ENCODE peak calls at places on chromosome 7, in eight cellular contexts. One of them, this sample, is unnamed.

GRCh38 chr7:503046-503574 is 16.5 kb downstream of the PDGFA start:
- DNase-seq in HCT116: no peak
- DNase-seq in MM.1S: no peak
- DNase-seq in GM23338: no peak
- DNase-seq in kidney epithelial cell: no peak
- DNase-seq in cardiac muscle cell: no peak
- DNase-seq in stomach: no peak
- DNase-seq in OCI-LY7: no peak
- DNase-seq in this sample: peak; percentile 30

GRCh38 chr7:88361357-88361756 is 54.7 kb upstream of the STEAP4 start:
- DNase-seq in MM.1S: no peak
- DNase-seq in HCT116: no peak
- DNase-seq in OCI-LY7: no peak
- DNase-seq in stomach: no peak
- DNase-seq in GM23338: peak; percentile 8
- DNase-seq in kidney epithelial cell: peak; percentile 47
- DNase-seq in cardiac muscle cell: no peak
- DNase-seq in this sample: no peak

GRCh38 chr7:126163647-126164046 is 1089.1 kb downstream of the GRM8 start:
- DNase-seq in OCI-LY7: no peak
- DNase-seq in kidney epithelial cell: no peak
- DNase-seq in HCT116: no peak
- DNase-seq in stomach: no peak
- DNase-seq in cardiac muscle cell: no peak
- DNase-seq in GM23338: no peak
- DNase-seq in MM.1S: no peak
- DNase-seq in this sample: no peak

GRCh38 chr7:30255096-30255769 is 29.2 kb upstream of the ZNRF2 start:
- DNase-seq in stomach: no peak
- DNase-seq in GM23338: no peak
- DNase-seq in kidney epithelial cell: no peak
- DNase-seq in HCT116: no peak
- DNase-seq in MM.1S: no peak
- DNase-seq in cardiac muscle cell: no peak
- DNase-seq in OCI-LY7: no peak
- DNase-seq in this sample: no peak

GRCh38 chr7:18221377-18222290 is 194.0 kb upstream of the PRPS1L1 start:
- DNase-seq in MM.1S: no peak
- DNase-seq in HCT116: no peak
- DNase-seq in stomach: no peak
- DNase-seq in kidney epithelial cell: no peak
- DNase-seq in OCI-LY7: no peak
- DNase-seq in cardiac muscle cell: peak; percentile 75
- DNase-seq in GM23338: no peak
- DNase-seq in this sample: no peak

GRCh38 chr7:13742719-13743640 is 246.5 kb downstream of the ETV1 start:
- DNase-seq in cardiac muscle cell: peak; percentile 72
- DNase-seq in stomach: peak; percentile 30
- DNase-seq in kidney epithelial cell: peak; percentile 1
- DNase-seq in GM23338: peak; percentile 51
- DNase-seq in MM.1S: peak; percentile 30
- DNase-seq in HCT116: peak; percentile 39
- DNase-seq in OCI-LY7: peak; percentile 1
- DNase-seq in this sample: no peak

GRCh38 chr7:35701287-35701686 is 6.4 kb upstream of the HERPUD2 start:
- DNase-seq in kidney epithelial cell: no peak
- DNase-seq in GM23338: no peak
- DNase-seq in stomach: no peak
- DNase-seq in OCI-LY7: peak; percentile 41
- DNase-seq in cardiac muscle cell: no peak
- DNase-seq in MM.1S: peak; percentile 22
- DNase-seq in HCT116: no peak
- DNase-seq in this sample: no peak

GRCh38 chr7:114051871-114052324 is 133.1 kb upstream of the PPP1R3A start:
- DNase-seq in kidney epithelial cell: no peak
- DNase-seq in MM.1S: no peak
- DNase-seq in stomach: no peak
- DNase-seq in OCI-LY7: peak; percentile 60
- DNase-seq in GM23338: no peak
- DNase-seq in cardiac muscle cell: no peak
- DNase-seq in HCT116: no peak
- DNase-seq in this sample: no peak

DNA sequence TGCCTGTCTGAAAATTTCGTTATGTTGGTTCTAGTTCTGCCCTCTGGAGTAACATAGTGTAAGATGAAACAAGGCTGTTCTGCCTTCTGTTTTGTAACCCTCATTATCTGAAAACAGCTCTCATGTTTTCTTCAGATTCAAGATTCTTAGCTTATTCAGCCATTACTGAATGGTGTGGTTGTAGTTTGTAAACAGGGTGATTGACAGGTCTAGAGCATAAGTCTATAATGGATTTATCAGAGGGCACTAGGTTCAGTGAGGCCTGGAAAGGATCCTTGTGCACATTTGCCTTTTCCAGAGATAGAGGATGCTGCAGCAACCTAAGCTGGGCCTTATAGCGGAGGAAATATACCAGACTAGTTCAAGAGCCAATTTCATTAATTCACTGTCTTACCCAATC is 6.1 kb downstream of the ZNF398 start:
- DNase-seq in OCI-LY7: no peak
- DNase-seq in GM23338: no peak
- DNase-seq in HCT116: no peak
- DNase-seq in MM.1S: no peak
- DNase-seq in stomach: no peak
- DNase-seq in kidney epithelial cell: no peak
- DNase-seq in cardiac muscle cell: no peak
- DNase-seq in this sample: no peak
- H3K4me3 ChIP-seq in OCI-LY7: no peak overlapping the region
- H3K4me3 ChIP-seq in GM23338: no peak overlapping the region
- H3K4me3 ChIP-seq in HCT116: no peak overlapping the region
- H3K4me3 ChIP-seq in MM.1S: no peak overlapping the region
- H3K4me3 ChIP-seq in stomach: no peak overlapping the region
- H3K4me3 ChIP-seq in kidney epithelial cell: no peak overlapping the region
- H3K4me3 ChIP-seq in cardiac muscle cell: no peak overlapping the region
- H3K4me3 ChIP-seq in this sample: no peak overlapping the region

GRCh38 chr7:159032753-159033472 is 111.8 kb downstream of the VIPR2 start:
- DNase-seq in OCI-LY7: no peak
- DNase-seq in GM23338: no peak
- DNase-seq in HCT116: no peak
- DNase-seq in cardiac muscle cell: no peak
- DNase-seq in stomach: peak; percentile 8
- DNase-seq in kidney epithelial cell: no peak
- DNase-seq in MM.1S: no peak
- DNase-seq in this sample: no peak
- H3K36me3 ChIP-seq in OCI-LY7: no peaks in the 10 kb centered on the region
- H3K36me3 ChIP-seq in GM23338: no peaks in the 10 kb centered on the region
- H3K36me3 ChIP-seq in HCT116: no peaks in the 10 kb centered on the region
- H3K36me3 ChIP-seq in cardiac muscle cell: no peaks in the 10 kb centered on the region
- H3K36me3 ChIP-seq in stomach: no peaks in the 10 kb centered on the region
- H3K36me3 ChIP-seq in kidney epithelial cell: no peaks in the 10 kb centered on the region
- H3K36me3 ChIP-seq in MM.1S: no peaks in the 10 kb centered on the region
- H3K36me3 ChIP-seq in this sample: no peaks in the 10 kb centered on the region

DNA sequence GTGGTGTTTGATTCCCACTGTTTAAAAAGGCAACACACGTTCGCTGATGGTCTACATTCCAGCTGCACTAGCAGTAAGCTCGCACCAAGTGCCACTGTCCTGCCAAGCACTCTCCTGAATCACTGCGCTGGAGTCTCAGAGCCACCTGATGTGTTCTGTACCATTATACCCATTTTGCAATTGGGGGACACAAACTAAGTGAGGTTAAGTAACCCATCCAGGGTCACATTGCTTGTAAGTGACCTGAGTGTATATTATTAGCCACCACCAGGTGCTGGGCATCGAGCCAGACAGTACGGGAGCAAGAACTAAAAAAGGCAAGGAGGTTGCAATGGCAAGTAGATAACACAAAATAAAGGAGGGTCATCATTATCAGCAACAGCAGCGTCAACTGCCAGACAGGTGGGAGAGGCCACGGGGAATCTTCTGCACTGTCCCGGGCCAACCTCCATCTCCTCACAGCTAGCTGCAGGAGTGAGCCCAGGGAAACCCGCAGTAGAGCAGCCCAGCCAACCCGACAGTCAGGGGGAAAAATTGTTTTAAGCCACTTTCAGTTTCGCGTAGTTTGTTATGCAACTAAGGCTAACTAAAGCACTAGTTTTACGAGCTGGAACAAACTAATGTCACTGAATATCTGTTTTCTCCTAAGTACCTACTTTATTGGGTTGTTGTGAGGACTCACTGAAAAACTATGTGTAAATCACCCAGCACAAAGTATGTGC is 712 bp upstream of the CPVL start:
- DNase-seq in OCI-LY7: no peak
- DNase-seq in HCT116: peak; percentile 8
- DNase-seq in GM23338: peak; percentile 43
- DNase-seq in stomach: peak; percentile 45
- DNase-seq in cardiac muscle cell: no peak
- DNase-seq in MM.1S: peak; percentile 60
- DNase-seq in kidney epithelial cell: peak; percentile 53
- DNase-seq in this sample: no peak
- H3K4me3 ChIP-seq in OCI-LY7: no peak overlapping the region
- H3K4me3 ChIP-seq in HCT116: peak overlapping the region; percentile 52
- H3K4me3 ChIP-seq in GM23338: peak overlapping the region; percentile 88
- H3K4me3 ChIP-seq in stomach: peak overlapping the region; percentile 43
- H3K4me3 ChIP-seq in cardiac muscle cell: peak overlapping the region; percentile 45
- H3K4me3 ChIP-seq in MM.1S: peak overlapping the region; percentile 47
- H3K4me3 ChIP-seq in kidney epithelial cell: peak overlapping the region; percentile 33
- H3K4me3 ChIP-seq in this sample: no peak overlapping the region

GRCh38 chr7:55158983-55159382 is 140.2 kb downstream of the EGFR start:
- DNase-seq in HCT116: no peak
- DNase-seq in stomach: no peak
- DNase-seq in GM23338: no peak
- DNase-seq in kidney epithelial cell: no peak
- DNase-seq in cardiac muscle cell: no peak
- DNase-seq in MM.1S: no peak
- DNase-seq in OCI-LY7: no peak
- DNase-seq in this sample: peak; percentile 72

GRCh38 chr7:55156919-55157318 is 138.1 kb downstream of the EGFR start:
- DNase-seq in OCI-LY7: no peak
- DNase-seq in stomach: no peak
- DNase-seq in MM.1S: no peak
- DNase-seq in GM23338: peak; percentile 23
- DNase-seq in HCT116: no peak
- DNase-seq in kidney epithelial cell: no peak
- DNase-seq in cardiac muscle cell: no peak
- DNase-seq in this sample: no peak

GRCh38 chr7:55158541-55158940 is 139.7 kb downstream of the EGFR start:
- DNase-seq in HCT116: no peak
- DNase-seq in GM23338: no peak
- DNase-seq in MM.1S: no peak
- DNase-seq in kidney epithelial cell: peak; percentile 19
- DNase-seq in stomach: no peak
- DNase-seq in OCI-LY7: no peak
- DNase-seq in cardiac muscle cell: no peak
- DNase-seq in this sample: no peak

GRCh38 chr7:55155351-55156117 is 136.7 kb downstream of the EGFR start:
- DNase-seq in HCT116: no peak
- DNase-seq in MM.1S: no peak
- DNase-seq in stomach: no peak
- DNase-seq in GM23338: no peak
- DNase-seq in kidney epithelial cell: no peak
- DNase-seq in OCI-LY7: peak; percentile 60
- DNase-seq in cardiac muscle cell: no peak
- DNase-seq in this sample: no peak

GRCh38 chr7:55157347-55158105 is 138.7 kb downstream of the EGFR start:
- DNase-seq in OCI-LY7: no peak
- DNase-seq in stomach: no peak
- DNase-seq in kidney epithelial cell: no peak
- DNase-seq in cardiac muscle cell: peak; percentile 42
- DNase-seq in HCT116: no peak
- DNase-seq in GM23338: no peak
- DNase-seq in MM.1S: no peak
- DNase-seq in this sample: no peak
- H3K36me3 ChIP-seq in OCI-LY7: no peaks in the 10 kb centered on the region
- H3K36me3 ChIP-seq in stomach: peaks cover 94% of the 10 kb centered on the region
- H3K36me3 ChIP-seq in kidney epithelial cell: no peaks in the 10 kb centered on the region
- H3K36me3 ChIP-seq in cardiac muscle cell: no peaks in the 10 kb centered on the region
- H3K36me3 ChIP-seq in HCT116: peaks cover 60% of the 10 kb centered on the region
- H3K36me3 ChIP-seq in GM23338: no peaks in the 10 kb centered on the region
- H3K36me3 ChIP-seq in MM.1S: no peaks in the 10 kb centered on the region
- H3K36me3 ChIP-seq in this sample: peaks cover 11% of the 10 kb centered on the region

DNA sequence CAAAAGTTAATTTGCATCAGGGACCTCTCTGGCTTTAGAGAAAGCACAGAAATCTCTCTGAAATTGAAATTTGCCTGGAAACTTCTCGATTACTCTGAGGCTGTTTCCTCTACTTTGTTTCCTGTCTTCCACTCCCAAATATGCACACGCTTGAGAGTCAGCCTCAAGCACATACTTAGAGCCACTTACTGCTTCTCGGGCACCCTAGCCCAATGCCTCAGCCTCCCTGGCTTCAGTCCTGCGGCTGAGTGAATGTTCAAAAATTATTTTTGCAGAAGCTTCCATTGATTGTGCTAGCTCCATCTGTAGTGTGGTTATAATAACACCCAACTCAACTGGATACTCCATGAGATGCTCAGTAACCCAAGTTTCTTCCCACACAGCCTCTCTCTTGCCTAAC is 1.7 kb upstream of the GALNT17 start:
- DNase-seq in stomach: no peak
- DNase-seq in MM.1S: no peak
- DNase-seq in OCI-LY7: no peak
- DNase-seq in kidney epithelial cell: no peak
- DNase-seq in HCT116: no peak
- DNase-seq in cardiac muscle cell: no peak
- DNase-seq in GM23338: no peak
- DNase-seq in this sample: no peak
- H3K4me3 ChIP-seq in stomach: no peak overlapping the region
- H3K4me3 ChIP-seq in MM.1S: no peak overlapping the region
- H3K4me3 ChIP-seq in OCI-LY7: no peak overlapping the region
- H3K4me3 ChIP-seq in kidney epithelial cell: no peak overlapping the region
- H3K4me3 ChIP-seq in HCT116: no peak overlapping the region
- H3K4me3 ChIP-seq in cardiac muscle cell: no peak overlapping the region
- H3K4me3 ChIP-seq in GM23338: peak overlapping the region; percentile 93
- H3K4me3 ChIP-seq in this sample: no peak overlapping the region

This sample was measured in aorta.